ENCODE peak calls at places on chromosomes 5 and 9, in ten cellular contexts. One of them, this sample, is unnamed.

GRCh38 chr5:138468133-138468965 is 3.1 kb downstream of the EGR1 start:
- DNase-seq in activated CD8-positive, alpha-beta T cell treated with anti-CD3 and anti-CD28 coated beads for 36 hours: no peak
- DNase-seq in body of pancreas: no peak
- DNase-seq in nephron progenitor cell: no peak
- DNase-seq in cardiac fibroblast: peak
- DNase-seq in DMS153: no peak
- DNase-seq in effector memory CD8-positive, alpha-beta T cell: no peak
- DNase-seq in HCT116: peak
- DNase-seq in SJSA1: peak
- DNase-seq in glutamatergic neuron: no peak
- DNase-seq in this sample: no peak

GRCh38 chr5:173554989-173555705 is 61.3 kb downstream of the BOD1 start:
- DNase-seq in activated CD8-positive, alpha-beta T cell treated with anti-CD3 and anti-CD28 coated beads for 36 hours: no peak
- DNase-seq in body of pancreas: no peak
- DNase-seq in nephron progenitor cell: no peak
- DNase-seq in cardiac fibroblast: no peak
- DNase-seq in DMS153: no peak
- DNase-seq in effector memory CD8-positive, alpha-beta T cell: no peak
- DNase-seq in HCT116: no peak
- DNase-seq in SJSA1: no peak
- DNase-seq in glutamatergic neuron: no peak
- DNase-seq in this sample: no peak

GRCh38 chr5:93621340-93621872 is 38.4 kb downstream of the NR2F1 start:
- DNase-seq in activated CD8-positive, alpha-beta T cell treated with anti-CD3 and anti-CD28 coated beads for 36 hours: peak
- DNase-seq in body of pancreas: peak
- DNase-seq in nephron progenitor cell: peak
- DNase-seq in cardiac fibroblast: peak
- DNase-seq in DMS153: peak
- DNase-seq in effector memory CD8-positive, alpha-beta T cell: no peak
- DNase-seq in HCT116: no peak
- DNase-seq in SJSA1: peak
- DNase-seq in glutamatergic neuron: peak
- DNase-seq in this sample: no peak

GRCh38 chr9:99818439-99818992 is 3.2 kb upstream of the NR4A3 start:
- DNase-seq in activated CD8-positive, alpha-beta T cell treated with anti-CD3 and anti-CD28 coated beads for 36 hours: no peak
- DNase-seq in body of pancreas: no peak
- DNase-seq in nephron progenitor cell: peak
- DNase-seq in cardiac fibroblast: no peak
- DNase-seq in DMS153: no peak
- DNase-seq in effector memory CD8-positive, alpha-beta T cell: no peak
- DNase-seq in HCT116: no peak
- DNase-seq in SJSA1: peak
- DNase-seq in glutamatergic neuron: peak
- DNase-seq in this sample: no peak

GRCh38 chr5:62562867-62563266 is 15.8 kb upstream of the LRRC70 start:
- DNase-seq in activated CD8-positive, alpha-beta T cell treated with anti-CD3 and anti-CD28 coated beads for 36 hours: no peak
- DNase-seq in body of pancreas: no peak
- DNase-seq in nephron progenitor cell: no peak
- DNase-seq in cardiac fibroblast: no peak
- DNase-seq in DMS153: no peak
- DNase-seq in effector memory CD8-positive, alpha-beta T cell: no peak
- DNase-seq in HCT116: no peak
- DNase-seq in SJSA1: no peak
- DNase-seq in glutamatergic neuron: no peak
- DNase-seq in this sample: no peak

GRCh38 chr5:73094415-73094814 is 26.0 kb upstream of the TMEM171 start:
- DNase-seq in activated CD8-positive, alpha-beta T cell treated with anti-CD3 and anti-CD28 coated beads for 36 hours: peak
- DNase-seq in body of pancreas: no peak
- DNase-seq in nephron progenitor cell: no peak
- DNase-seq in cardiac fibroblast: no peak
- DNase-seq in DMS153: no peak
- DNase-seq in effector memory CD8-positive, alpha-beta T cell: no peak
- DNase-seq in HCT116: no peak
- DNase-seq in SJSA1: no peak
- DNase-seq in glutamatergic neuron: no peak
- DNase-seq in this sample: no peak

GRCh38 chr5:91359957-91360609 is 23.0 kb downstream of the ARRDC3 start:
- DNase-seq in activated CD8-positive, alpha-beta T cell treated with anti-CD3 and anti-CD28 coated beads for 36 hours: no peak
- DNase-seq in body of pancreas: no peak
- DNase-seq in nephron progenitor cell: no peak
- DNase-seq in cardiac fibroblast: no peak
- DNase-seq in DMS153: no peak
- DNase-seq in effector memory CD8-positive, alpha-beta T cell: no peak
- DNase-seq in HCT116: no peak
- DNase-seq in SJSA1: no peak
- DNase-seq in glutamatergic neuron: no peak
- DNase-seq in this sample: no peak

GRCh38 chr9:101119206-101119819 is 90.8 kb downstream of the PLPPR1 start:
- DNase-seq in activated CD8-positive, alpha-beta T cell treated with anti-CD3 and anti-CD28 coated beads for 36 hours: peak
- DNase-seq in body of pancreas: peak
- DNase-seq in nephron progenitor cell: peak
- DNase-seq in cardiac fibroblast: peak
- DNase-seq in DMS153: peak
- DNase-seq in effector memory CD8-positive, alpha-beta T cell: no peak
- DNase-seq in HCT116: peak
- DNase-seq in SJSA1: peak
- DNase-seq in glutamatergic neuron: peak
- DNase-seq in this sample: peak

GRCh38 chr9:133733074-133733408 is 5.1 kb downstream of the SARDH start:
- DNase-seq in activated CD8-positive, alpha-beta T cell treated with anti-CD3 and anti-CD28 coated beads for 36 hours: no peak
- DNase-seq in body of pancreas: no peak
- DNase-seq in nephron progenitor cell: no peak
- DNase-seq in cardiac fibroblast: no peak
- DNase-seq in DMS153: no peak
- DNase-seq in effector memory CD8-positive, alpha-beta T cell: no peak
- DNase-seq in HCT116: no peak
- DNase-seq in SJSA1: no peak
- DNase-seq in glutamatergic neuron: peak
- DNase-seq in this sample: no peak

GRCh38 chr5:66080664-66081063 is 63.4 kb upstream of the SREK1 start:
- DNase-seq in activated CD8-positive, alpha-beta T cell treated with anti-CD3 and anti-CD28 coated beads for 36 hours: no peak
- DNase-seq in body of pancreas: no peak
- DNase-seq in nephron progenitor cell: no peak
- DNase-seq in cardiac fibroblast: peak
- DNase-seq in DMS153: no peak
- DNase-seq in effector memory CD8-positive, alpha-beta T cell: no peak
- DNase-seq in HCT116: no peak
- DNase-seq in SJSA1: no peak
- DNase-seq in glutamatergic neuron: no peak
- DNase-seq in this sample: no peak

GRCh38 chr5:111670826-111671492 is 86.0 kb downstream of the NREP start:
- DNase-seq in activated CD8-positive, alpha-beta T cell treated with anti-CD3 and anti-CD28 coated beads for 36 hours: no peak
- DNase-seq in body of pancreas: no peak
- DNase-seq in nephron progenitor cell: no peak
- DNase-seq in cardiac fibroblast: no peak
- DNase-seq in DMS153: no peak
- DNase-seq in effector memory CD8-positive, alpha-beta T cell: no peak
- DNase-seq in HCT116: no peak
- DNase-seq in SJSA1: no peak
- DNase-seq in glutamatergic neuron: no peak
- DNase-seq in this sample: no peak

This sample was measured in naive thymus-derived CD4-positive, alpha-beta T cell.